ENCODE peak calls at places on chromosome 4, in eight cellular contexts. N, T, C, K, W, B, J and M are unnamed samples.
A peak's percentile ranks its signal among the peaks of the same experiment; 100 is the strongest.

GRCh38 chr4:74418063-74418670 is 26.8 kb upstream of the AREG start:
- DNase-seq in B (peak; percentile 58), J (no peak), N (no peak), W (no peak), T (peak; percentile 97), C (no peak), K (no peak), M (no peak)

GRCh38 chr4:124939908-124940307 is 227.4 kb upstream of the ANKRD50 start:
- DNase-seq in N (no peak), J (no peak), T (no peak), C (no peak), B (no peak), W (no peak), K (no peak), M (no peak)

GRCh38 chr4:184355111-184355604 is 119.2 kb downstream of the IRF2 start:
- DNase-seq in C (peak; percentile 54), J (no peak), T (peak; percentile 100), B (peak; percentile 73), K (peak; percentile 100), N (peak; percentile 24), W (no peak), M (no peak)

GRCh38 chr4:27210874-27211428 is 350.3 kb downstream of the STIM2 start:
- DNase-seq in N (no peak), C (no peak), J (no peak), W (no peak), K (no peak), B (no peak), T (no peak), M (no peak)

GRCh38 chr4:39883645-39884044 is 94.1 kb downstream of the PDS5A start:
- DNase-seq in B (no peak), T (no peak), J (no peak), W (no peak), K (no peak), N (no peak), C (no peak), M (no peak)

GRCh38 chr4:11608992-11609391 is 180.3 kb upstream of the HS3ST1 start:
- DNase-seq in K (no peak), B (no peak), T (no peak), J (no peak), W (no peak), N (no peak), C (no peak), M (no peak)

GRCh38 chr4:52915131-52915645 is 53.1 kb downstream of the RASL11B start:
- DNase-seq in B (no peak), W (no peak), N (no peak), C (no peak), T (no peak), K (no peak), J (no peak), M (no peak)

GRCh38 chr4:15965325-15965724 is 2.4 kb upstream of the FGFBP2 start:
- DNase-seq in T (no peak), C (no peak), N (no peak), B (no peak), K (no peak), J (no peak), W (no peak), M (no peak)

GRCh38 chr4:38323141-38323634 is 340.8 kb upstream of the KLF3 start:
- DNase-seq in C (no peak), N (no peak), T (no peak), J (no peak), W (no peak), K (peak; percentile 55), B (no peak), M (no peak)

GRCh38 chr4:148021706-148022105 is 289.8 kb downstream of the ARHGAP10 start:
- DNase-seq in N (no peak), C (no peak), J (no peak), W (no peak), T (no peak), B (no peak), K (no peak), M (no peak)

GRCh38 chr4:81564025-81564424 is 92.3 kb upstream of the RASGEF1B start:
- DNase-seq in J (no peak), B (no peak), T (no peak), C (no peak), W (no peak), K (no peak), N (no peak), M (no peak)

GRCh38 chr4:145525291-145525740 is 43.7 kb downstream of the SMAD1 start:
- DNase-seq in J (no peak), T (no peak), K (no peak), C (no peak), N (no peak), W (no peak), B (peak; percentile 12), M (no peak)

GRCh38 chr4:25970691-25971427 is 56.8 kb downstream of the SMIM20 start:
- DNase-seq in C (no peak), N (peak; percentile 54), J (no peak), T (no peak), K (peak; percentile 49), B (no peak), W (peak; percentile 63), M (no peak)

GRCh38 chr4:108762559-108763225 is at the start of gene ETNPPL:
- DNase-seq in N (peak; percentile 29), C (peak; percentile 51), T (peak; percentile 2), J (peak; percentile 6), W (no peak), K (no peak), B (peak; percentile 49), M (peak; percentile 67)

GRCh38 chr4:163372035-163372434 is 28.3 kb downstream of the NPY5R start:
- DNase-seq in B (no peak), C (no peak), K (no peak), W (no peak), N (no peak), J (no peak), T (no peak), M (no peak)

GRCh38 chr4:53552711-53553110 is 38.6 kb downstream of the LNX1 start:
- DNase-seq in J (no peak), K (no peak), B (no peak), C (no peak), N (no peak), W (no peak), T (no peak), M (no peak)

GRCh38 chr4:121980643-121981042 is 28.8 kb upstream of the TRPC3 start:
- DNase-seq in K (no peak), W (no peak), T (no peak), N (no peak), B (peak; percentile 53), C (no peak), J (no peak), M (no peak)

GRCh38 chr4:74278490-74278889 is 29.8 kb upstream of the EPGN start:
- DNase-seq in T (no peak), W (no peak), K (no peak), N (no peak), J (no peak), C (no peak), B (no peak), M (no peak)

GRCh38 chr4:2638730-2639129 is 102.3 kb downstream of the FAM193A start:
- DNase-seq in T (no peak), N (no peak), J (no peak), C (no peak), B (no peak), W (no peak), K (no peak), M (no peak)

GRCh38 chr4:126386512-126386911 is 1071.8 kb downstream of the FAT4 start:
- DNase-seq in B (no peak), T (no peak), N (no peak), W (no peak), K (no peak), C (no peak), J (no peak), M (no peak)

GRCh38 chr4:100246697-100247096 is 56.4 kb upstream of the DDIT4L start:
- DNase-seq in J (no peak), W (no peak), K (no peak), T (no peak), N (no peak), B (no peak), C (no peak), M (peak; percentile 78)